ENCODE peak calls at places on chromosomes 2 and 18, in seven cellular contexts. D is effector memory CD4-positive, alpha-beta T cell; P is HTR-8/SVneo; J is GM04503; B is OCI-LY7; U is NCI-H82; Z is foreskin fibroblast. I is an unnamed sample.

GRCh38 chr2:23249348-23249747 is 135.6 kb upstream of the KLHL29 start:
- DNase-seq in P (no peak), B (no peak), Z (no peak), J (no peak), U (no peak), D (no peak), I (no peak)

GRCh38 chr2:232903989-232904388 is 33.9 kb downstream of the SNORC start:
- DNase-seq in Z (no peak), D (no peak), J (no peak), B (no peak), U (no peak), P (no peak), I (no peak)

GRCh38 chr18:36814994-36815393 is 13.8 kb downstream of the TPGS2 start:
- DNase-seq in D (no peak), U (peak; percentile 70), B (no peak), J (no peak), P (no peak), Z (no peak), I (no peak)

GRCh38 chr2:88690591-88691338 is 708 bp upstream of the RPIA start:
- DNase-seq in Z (no peak), J (no peak), B (peak; percentile 69), U (peak; percentile 65), D (no peak), P (no peak), I (peak; percentile 11)

GRCh38 chr2:53752385-53752784 is 15.2 kb upstream of the CHAC2 start:
- DNase-seq in B (no peak), J (no peak), Z (no peak), P (no peak), U (no peak), D (no peak), I (no peak)

GRCh38 chr2:68839260-68839833 is 31.9 kb downstream of the BMP10 start:
- DNase-seq in Z (no peak), B (peak; percentile 66), D (no peak), J (no peak), P (peak; percentile 19), U (peak; percentile 34), I (no peak)

GRCh38 chr2:209240204-209240603 is 183.6 kb upstream of the MAP2 start:
- DNase-seq in D (no peak), J (no peak), B (no peak), Z (no peak), P (no peak), U (no peak), I (no peak)

GRCh38 chr2:160205511-160205910 is 5.4 kb upstream of the ITGB6 start:
- DNase-seq in B (no peak), Z (peak; percentile 97), U (no peak), P (peak; percentile 89), J (peak; percentile 80), D (no peak), I (no peak)

GRCh38 chr2:10237392-10238321 is 65.0 kb upstream of the HPCAL1 start:
- DNase-seq in Z (no peak), B (no peak), U (no peak), D (no peak), J (no peak), P (no peak), I (no peak)